ENCODE peak calls at places on chromosome 10, in five cellular contexts. One of them, this sample, is unnamed. For H3K4me1, the result is how much of the 10 kb centered on the place peaks cover.

GRCh38 chr10:93063977-93064660 is 3.5 kb downstream of the CYP26C1 start:
- DNase-seq in heart left ventricle: no peak
- DNase-seq in fibroblast of lung: no peak
- DNase-seq in uterus: no peak
- DNase-seq in stomach: no peak
- DNase-seq in this sample: no peak

GRCh38 chr10:23331567-23332290 is 12.9 kb downstream of the C10orf67 start:
- DNase-seq in heart left ventricle: no peak
- DNase-seq in fibroblast of lung: peak
- DNase-seq in uterus: no peak
- DNase-seq in stomach: no peak
- DNase-seq in this sample: no peak

GRCh38 chr10:128028508-128029279 is 97.5 kb downstream of the MKI67 start:
- DNase-seq in heart left ventricle: no peak
- DNase-seq in fibroblast of lung: no peak
- DNase-seq in uterus: no peak
- DNase-seq in stomach: no peak
- DNase-seq in this sample: no peak

GRCh38 chr10:61836233-61836887 is 65.1 kb upstream of the ARID5B start:
- DNase-seq in heart left ventricle: no peak
- DNase-seq in fibroblast of lung: no peak
- DNase-seq in uterus: no peak
- DNase-seq in stomach: no peak
- DNase-seq in this sample: no peak

GRCh38 chr10:46217749-46218453 is 68.9 kb upstream of the ANTXRL start:
- DNase-seq in heart left ventricle: no peak
- DNase-seq in fibroblast of lung: no peak
- DNase-seq in uterus: no peak
- DNase-seq in stomach: no peak
- DNase-seq in this sample: no peak

GRCh38 chr10:22230331-22230833 is 12.6 kb upstream of the EBLN1 start:
- DNase-seq in heart left ventricle: no peak
- DNase-seq in fibroblast of lung: peak
- DNase-seq in uterus: no peak
- DNase-seq in stomach: no peak
- DNase-seq in this sample: no peak

GRCh38 chr10:29879862-29880261 is 179.5 kb downstream of the JCAD start:
- DNase-seq in heart left ventricle: no peak
- DNase-seq in fibroblast of lung: no peak
- DNase-seq in uterus: no peak
- DNase-seq in stomach: no peak
- DNase-seq in this sample: no peak

GRCh38 chr10:35421553-35422178 is 85.4 kb downstream of the CCNY start:
- DNase-seq in heart left ventricle: no peak
- DNase-seq in fibroblast of lung: peak
- DNase-seq in uterus: peak
- DNase-seq in stomach: no peak
- DNase-seq in this sample: no peak

GRCh38 chr10:132144086-132144485 is 42.7 kb upstream of the DPYSL4 start:
- DNase-seq in heart left ventricle: peak
- DNase-seq in fibroblast of lung: no peak
- DNase-seq in uterus: no peak
- DNase-seq in stomach: no peak
- DNase-seq in this sample: no peak

DNA sequence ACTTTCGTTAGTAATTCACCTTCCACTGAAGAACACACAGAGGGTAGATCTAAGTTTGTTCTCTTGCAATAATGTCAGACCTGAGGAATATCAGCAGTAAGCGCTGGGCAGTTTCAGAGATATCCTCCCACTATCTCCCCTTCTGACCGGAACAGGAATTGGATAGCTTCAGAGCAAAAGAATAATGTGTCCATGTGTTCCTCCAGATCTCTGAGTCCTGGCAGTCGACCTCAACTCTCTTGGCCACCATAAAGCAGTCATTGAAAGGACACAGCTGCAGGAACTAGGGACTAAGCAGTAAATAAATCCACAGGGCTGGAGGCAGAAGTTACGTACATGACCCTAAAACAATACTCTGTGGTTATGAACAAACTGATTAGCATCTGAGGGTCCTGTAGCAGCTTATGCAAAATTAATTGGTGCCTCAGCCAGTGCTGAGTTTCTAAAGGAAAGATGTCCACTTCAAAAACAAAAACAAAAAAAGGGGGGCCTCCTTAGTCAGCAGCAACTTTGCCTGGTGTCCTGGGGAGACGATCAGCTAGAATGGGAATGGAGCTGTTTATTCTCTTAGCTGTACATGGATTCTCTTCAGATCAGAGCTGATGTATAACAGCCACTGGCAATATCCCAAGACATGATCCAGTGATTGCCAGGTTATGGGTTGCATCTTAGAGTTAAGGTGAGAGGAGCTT is 6.4 kb upstream of the PRTFDC1 start:
- DNase-seq in heart left ventricle: no peak
- DNase-seq in fibroblast of lung: peak
- DNase-seq in uterus: peak
- DNase-seq in stomach: no peak
- DNase-seq in this sample: no peak
- H3K27ac ChIP-seq in heart left ventricle: peak
- H3K27ac ChIP-seq in fibroblast of lung: peak
- H3K27ac ChIP-seq in uterus: peak
- H3K27ac ChIP-seq in stomach: peak
- H3K27ac ChIP-seq in this sample: no peak

GRCh38 chr10:33325929-33326328 is 8.5 kb downstream of the NRP1 start:
- DNase-seq in heart left ventricle: no peak
- DNase-seq in fibroblast of lung: peak
- DNase-seq in uterus: no peak
- DNase-seq in stomach: no peak
- DNase-seq in this sample: no peak
- H3K4me1 ChIP-seq in heart left ventricle: under half
- H3K4me1 ChIP-seq in fibroblast of lung: under half
- H3K4me1 ChIP-seq in uterus: under half
- H3K4me1 ChIP-seq in stomach: under half
- H3K4me1 ChIP-seq in this sample: under half

GRCh38 chr10:70660722-70661121 is 11.6 kb upstream of the ADAMTS14 start:
- DNase-seq in heart left ventricle: no peak
- DNase-seq in fibroblast of lung: no peak
- DNase-seq in uterus: no peak
- DNase-seq in stomach: no peak
- DNase-seq in this sample: no peak
- H3K27ac ChIP-seq in heart left ventricle: no peak
- H3K27ac ChIP-seq in fibroblast of lung: no peak
- H3K27ac ChIP-seq in uterus: no peak
- H3K27ac ChIP-seq in stomach: no peak
- H3K27ac ChIP-seq in this sample: no peak

GRCh38 chr10:43138757-43139241 is 554 bp downstream of the CSGALNACT2 start:
- DNase-seq in heart left ventricle: no peak
- DNase-seq in fibroblast of lung: peak
- DNase-seq in uterus: no peak
- DNase-seq in stomach: no peak
- DNase-seq in this sample: peak
- H3K4me1 ChIP-seq in heart left ventricle: under half
- H3K4me1 ChIP-seq in fibroblast of lung: under half
- H3K4me1 ChIP-seq in uterus: under half
- H3K4me1 ChIP-seq in stomach: under half
- H3K4me1 ChIP-seq in this sample: under half

GRCh38 chr10:2982146-2982545 is 85.2 kb upstream of the PFKP start:
- DNase-seq in heart left ventricle: no peak
- DNase-seq in fibroblast of lung: no peak
- DNase-seq in uterus: no peak
- DNase-seq in stomach: no peak
- DNase-seq in this sample: no peak

GRCh38 chr10:2986341-2986933 is 80.9 kb upstream of the PFKP start:
- DNase-seq in heart left ventricle: no peak
- DNase-seq in fibroblast of lung: no peak
- DNase-seq in uterus: no peak
- DNase-seq in stomach: peak
- DNase-seq in this sample: no peak

GRCh38 chr10:2984682-2985081 is 82.7 kb upstream of the PFKP start:
- DNase-seq in heart left ventricle: no peak
- DNase-seq in fibroblast of lung: no peak
- DNase-seq in uterus: no peak
- DNase-seq in stomach: no peak
- DNase-seq in this sample: no peak

GRCh38 chr10:2987185-2987768 is 80.1 kb upstream of the PFKP start:
- DNase-seq in heart left ventricle: no peak
- DNase-seq in fibroblast of lung: no peak
- DNase-seq in uterus: no peak
- DNase-seq in stomach: no peak
- DNase-seq in this sample: no peak

DNA sequence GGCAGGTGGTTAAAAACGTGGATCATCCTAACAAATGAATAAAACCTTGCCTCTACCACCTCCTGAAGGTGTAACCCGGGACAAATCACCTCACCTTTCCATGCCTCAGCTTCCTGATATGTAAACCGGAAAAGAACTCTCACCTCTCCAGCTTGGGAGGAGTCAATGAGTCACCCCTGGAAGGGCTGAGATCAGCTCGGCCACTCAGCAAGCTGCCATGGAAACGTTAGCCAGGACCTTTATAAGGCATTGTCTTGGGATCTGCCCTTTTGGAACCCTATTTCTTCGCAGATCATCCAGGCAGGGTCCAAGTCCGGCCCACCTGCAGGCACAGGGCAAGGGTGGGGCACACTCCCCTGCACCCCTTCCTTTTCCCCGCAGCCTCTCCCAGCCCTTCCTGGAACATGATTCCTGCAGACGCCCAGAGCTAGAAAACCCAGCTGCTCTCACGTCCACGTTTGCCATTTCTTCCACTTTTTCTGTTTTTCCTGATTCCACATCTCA is 81.6 kb upstream of the PFKP start:
- DNase-seq in heart left ventricle: no peak
- DNase-seq in fibroblast of lung: peak
- DNase-seq in uterus: no peak
- DNase-seq in stomach: peak
- DNase-seq in this sample: no peak
- H3K27ac ChIP-seq in heart left ventricle: no peak
- H3K27ac ChIP-seq in fibroblast of lung: no peak
- H3K27ac ChIP-seq in uterus: no peak
- H3K27ac ChIP-seq in stomach: peak
- H3K27ac ChIP-seq in this sample: no peak

GRCh38 chr10:96686514-96686913 is 33.8 kb downstream of the PIK3AP1 start:
- DNase-seq in heart left ventricle: no peak
- DNase-seq in fibroblast of lung: no peak
- DNase-seq in uterus: no peak
- DNase-seq in stomach: no peak
- DNase-seq in this sample: no peak
- H3K4me1 ChIP-seq in heart left ventricle: under half
- H3K4me1 ChIP-seq in fibroblast of lung: under half
- H3K4me1 ChIP-seq in uterus: under half
- H3K4me1 ChIP-seq in stomach: under half
- H3K4me1 ChIP-seq in this sample: under half

GRCh38 chr10:18607503-18607902 is 43.9 kb downstream of the NSUN6 start:
- DNase-seq in heart left ventricle: no peak
- DNase-seq in fibroblast of lung: peak
- DNase-seq in uterus: peak
- DNase-seq in stomach: peak
- DNase-seq in this sample: no peak

GRCh38 chr10:18607979-18608378 is 43.4 kb downstream of the NSUN6 start:
- DNase-seq in heart left ventricle: no peak
- DNase-seq in fibroblast of lung: no peak
- DNase-seq in uterus: no peak
- DNase-seq in stomach: no peak
- DNase-seq in this sample: no peak

GRCh38 chr10:18608581-18608980 is 42.8 kb downstream of the NSUN6 start:
- DNase-seq in heart left ventricle: no peak
- DNase-seq in fibroblast of lung: no peak
- DNase-seq in uterus: no peak
- DNase-seq in stomach: no peak
- DNase-seq in this sample: no peak

GRCh38 chr10:18611168-18611567 is 40.2 kb downstream of the NSUN6 start:
- DNase-seq in heart left ventricle: no peak
- DNase-seq in fibroblast of lung: no peak
- DNase-seq in uterus: no peak
- DNase-seq in stomach: no peak
- DNase-seq in this sample: no peak

GRCh38 chr10:18610517-18610916 is 40.9 kb downstream of the NSUN6 start:
- DNase-seq in heart left ventricle: no peak
- DNase-seq in fibroblast of lung: peak
- DNase-seq in uterus: no peak
- DNase-seq in stomach: no peak
- DNase-seq in this sample: no peak
- H3K27ac ChIP-seq in heart left ventricle: peak
- H3K27ac ChIP-seq in fibroblast of lung: no peak
- H3K27ac ChIP-seq in uterus: no peak
- H3K27ac ChIP-seq in stomach: peak
- H3K27ac ChIP-seq in this sample: no peak

GRCh38 chr10:102410427-102411073 is 8.0 kb downstream of the PSD start:
- DNase-seq in heart left ventricle: no peak
- DNase-seq in fibroblast of lung: peak
- DNase-seq in uterus: peak
- DNase-seq in stomach: no peak
- DNase-seq in this sample: no peak

GRCh38 chr10:102408728-102409603 is 9.6 kb downstream of the PSD start:
- DNase-seq in heart left ventricle: no peak
- DNase-seq in fibroblast of lung: peak
- DNase-seq in uterus: peak
- DNase-seq in stomach: no peak
- DNase-seq in this sample: peak

GRCh38 chr10:102407641-102407943 is 11.0 kb downstream of the PSD start:
- DNase-seq in heart left ventricle: no peak
- DNase-seq in fibroblast of lung: no peak
- DNase-seq in uterus: no peak
- DNase-seq in stomach: no peak
- DNase-seq in this sample: no peak

GRCh38 chr10:102409604-102410426 is 8.8 kb downstream of the PSD start:
- DNase-seq in heart left ventricle: no peak
- DNase-seq in fibroblast of lung: no peak
- DNase-seq in uterus: peak
- DNase-seq in stomach: no peak
- DNase-seq in this sample: no peak

GRCh38 chr10:102408081-102408727 is 10.4 kb downstream of the PSD start:
- DNase-seq in heart left ventricle: no peak
- DNase-seq in fibroblast of lung: no peak
- DNase-seq in uterus: peak
- DNase-seq in stomach: no peak
- DNase-seq in this sample: no peak
- H3K4me1 ChIP-seq in heart left ventricle: under half
- H3K4me1 ChIP-seq in fibroblast of lung: under half
- H3K4me1 ChIP-seq in uterus: under half
- H3K4me1 ChIP-seq in stomach: under half
- H3K4me1 ChIP-seq in this sample: under half

This sample was measured in CD8-positive, alpha-beta T cell.